ENCODE peak calls at places on chromosomes 4 and X, in five cellular contexts. J is NCI-H460; G is stimulated activated CD4-positive, alpha-beta T cell treated with anti-CD3 and anti-CD28 coated beads, Interleukin-4, amount 100 ng/mL, for 1 hour; Z is GM13976; O is dermis blood vessel endothelial cell. P is an unnamed sample.

GRCh38 chr4:47478799-47479198 is 6.3 kb upstream of the ATP10D start:
- DNase-seq in J (no peak), G (no peak), Z (no peak), O (no peak), P (no peak)

GRCh38 chr4:156694413-156694812 is 277.2 kb downstream of the PDGFC start:
- DNase-seq in J (no peak), O (no peak), Z (no peak), G (no peak), P (no peak)

GRCh38 chr4:74284074-74284473 is 24.2 kb upstream of the EPGN start:
- DNase-seq in G (no peak), O (peak), J (peak), Z (no peak), P (no peak)

GRCh38 chrX:130118396-130118795 is 8.1 kb upstream of the ELF4 start:
- DNase-seq in G (no peak), Z (no peak), O (peak), J (no peak), P (no peak)

GRCh38 chrX:41391606-41392005 is 55.5 kb upstream of the NYX start:
- DNase-seq in Z (no peak), G (no peak), O (no peak), J (no peak), P (no peak)

GRCh38 chrX:20252392-20253231 is 14.1 kb downstream of the RPS6KA3 start:
- DNase-seq in G (peak), Z (peak), J (peak), O (peak), P (peak)

GRCh38 chr4:6313216-6313615 is 43.6 kb downstream of the WFS1 start:
- DNase-seq in Z (no peak), O (no peak), J (no peak), G (no peak), P (no peak)

GRCh38 chr4:140673729-140674128 is 82.5 kb downstream of the TBC1D9 start:
- DNase-seq in Z (no peak), J (no peak), G (no peak), O (no peak), P (no peak)

GRCh38 chrX:71606536-71607216 is 11.6 kb downstream of the CXCR3 start:
- DNase-seq in O (peak), J (no peak), Z (no peak), G (no peak), P (no peak)

GRCh38 chr4:125951275-125951887 is 636.6 kb downstream of the FAT4 start:
- DNase-seq in Z (no peak), O (no peak), J (no peak), G (no peak), P (no peak)

GRCh38 chr4:141711211-141711610 is 74.8 kb downstream of the IL15 start:
- DNase-seq in Z (no peak), G (no peak), O (peak), J (peak), P (no peak)